ENCODE peak calls at places on chromosomes 12 and 14, in nine cellular contexts. C is iris pigment epithelial cell; G is left ventricle myocardium inferior; H is non-pigmented ciliary epithelial cell; U is stimulated activated CD4-positive, alpha-beta T cell treated with anti-CD3 and anti-CD28 coated beads, Interleukin-4, amount 100 ng/mL, for 48 hours; K is KBM-7; F is Kasumi-1; I is GM12878; D is GM13976. S is an unnamed sample.

GRCh38 chr12:68746572-68747180 is 700 bp downstream of the SLC35E3 start:
- DNase-seq in C (peak), H (no peak), D (peak), U (peak), G (peak), F (peak), K (peak), I (peak), S (no peak)

GRCh38 chr14:57375156-57375555 is 15.2 kb upstream of the NAA30 start:
- DNase-seq in K (no peak), I (no peak), H (no peak), F (no peak), U (no peak), G (no peak), C (no peak), D (no peak), S (no peak)

GRCh38 chr12:92717202-92717601 is 14.4 kb downstream of the PLEKHG7 start:
- DNase-seq in I (no peak), H (no peak), F (peak), D (no peak), U (no peak), C (peak), G (no peak), K (peak), S (peak)

GRCh38 chr14:29800961-29801360 is 126.7 kb downstream of the PRKD1 start:
- DNase-seq in D (no peak), U (no peak), K (no peak), F (no peak), H (no peak), C (no peak), G (no peak), I (no peak), S (no peak)

GRCh38 chr12:106519587-106519986 is 63.2 kb upstream of the RFX4 start:
- DNase-seq in K (no peak), F (no peak), U (no peak), H (peak), C (peak), G (no peak), D (no peak), I (no peak), S (no peak)

GRCh38 chr12:34405286-34406227 is 383.3 kb downstream of the ALG10 start:
- DNase-seq in C (no peak), I (no peak), K (no peak), D (peak), F (no peak), H (no peak), U (no peak), G (peak), S (no peak)

GRCh38 chr12:95516757-95517156 is 34.5 kb downstream of the USP44 start:
- DNase-seq in C (peak), G (no peak), H (no peak), U (no peak), K (no peak), D (no peak), F (no peak), I (no peak), S (no peak)

GRCh38 chr12:27711312-27711682 is 665 bp downstream of the MRPS35 start:
- DNase-seq in K (peak), C (peak), G (no peak), F (peak), U (no peak), I (no peak), D (peak), H (no peak), S (peak)

GRCh38 chr12:50185496-50185895 is 18.3 kb upstream of the CERS5 start:
- DNase-seq in G (no peak), H (no peak), K (no peak), C (no peak), I (no peak), U (no peak), D (no peak), F (no peak), S (no peak)

GRCh38 chr12:131795064-131795463 is 33.1 kb upstream of the MMP17 start:
- DNase-seq in U (no peak), I (no peak), G (no peak), K (no peak), H (no peak), F (no peak), D (no peak), C (no peak), S (no peak)